ENCODE peak calls at places on chromosome X, in seven cellular contexts. X is psoas muscle, M is neural progenitor cell, E is IMR-90, D is breast epithelium, U is fibroblast of villous mesenchyme, R is mesenchymal stem cell. W is an unnamed sample.

GRCh38 chrX:42073468-42073867 is 150.1 kb upstream of the CASK start:
- DNase-seq in X (no peak), M (no peak), E (no peak), D (no peak), U (no peak), R (no peak), W (no peak)

GRCh38 chrX:144681501-144681900 is 565.8 kb upstream of the SPANXN1 start:
- DNase-seq in X (no peak), M (no peak), E (no peak), D (no peak), U (peak), R (peak), W (peak)

GRCh38 chrX:46456125-46456922 is 88.9 kb downstream of the ZNF674 start:
- DNase-seq in X (no peak), M (no peak), E (no peak), D (no peak), U (no peak), R (peak), W (peak)

GRCh38 chrX:109839694-109840358 is 106.8 kb upstream of the ACSL4 start:
- DNase-seq in X (peak), M (peak), E (no peak), D (no peak), U (peak), R (peak), W (peak)

GRCh38 chrX:2370436-2370835 is 130.3 kb downstream of the DHRSX start:
- DNase-seq in X (no peak), M (no peak), E (no peak), D (no peak), U (no peak), R (no peak), W (no peak)

GRCh38 chrX:134990475-134991473 is at the start of gene SMIM10:
- DNase-seq in X (peak), M (peak), E (peak), D (peak), U (peak), R (peak), W (peak)

GRCh38 chrX:42738552-42738951 is 39.4 kb downstream of the PPP1R2C start:
- DNase-seq in X (no peak), M (no peak), E (no peak), D (no peak), U (no peak), R (no peak), W (no peak)

GRCh38 chrX:3690140-3690539 is 23.3 kb downstream of the PRKX start:
- DNase-seq in X (no peak), M (no peak), E (peak), D (no peak), U (peak), R (no peak), W (peak)

GRCh38 chrX:68894142-68894512 is 65.3 kb downstream of the EFNB1 start:
- DNase-seq in X (peak), M (no peak), E (no peak), D (no peak), U (no peak), R (no peak), W (no peak)

GRCh38 chrX:10811093-10811492 is 190.7 kb upstream of the MID1 start:
- DNase-seq in X (no peak), M (no peak), E (peak), D (no peak), U (no peak), R (no peak), W (no peak)

GRCh38 chrX:108199691-108200090 is 108.1 kb downstream of the ATG4A start:
- DNase-seq in X (no peak), M (peak), E (peak), D (no peak), U (peak), R (peak), W (peak)

GRCh38 chrX:68659385-68659784 is 11.9 kb downstream of the STARD8 start:
- DNase-seq in X (no peak), M (no peak), E (no peak), D (no peak), U (no peak), R (no peak), W (peak)

GRCh38 chrX:119189586-119189985 is 46.5 kb upstream of the PGRMC1 start:
- DNase-seq in X (peak), M (no peak), E (no peak), D (no peak), U (peak), R (peak), W (peak)

GRCh38 chrX:53324803-53325202 is 43.4 kb upstream of the IQSEC2 start:
- DNase-seq in X (no peak), M (no peak), E (no peak), D (no peak), U (no peak), R (no peak), W (no peak)

GRCh38 chrX:63765692-63766091 is 19.3 kb downstream of the ARHGEF9 start:
- DNase-seq in X (no peak), M (no peak), E (no peak), D (no peak), U (no peak), R (no peak), W (no peak)

GRCh38 chrX:37302569-37302968 is 46.6 kb upstream of the PRRG1 start:
- DNase-seq in X (no peak), M (peak), E (peak), D (no peak), U (peak), R (peak), W (peak)

GRCh38 chrX:650274-650673 is 19.7 kb downstream of the SHOX start:
- DNase-seq in X (no peak), M (no peak), E (no peak), D (no peak), U (no peak), R (no peak), W (no peak)

GRCh38 chrX:18146009-18146408 is 74.7 kb downstream of the BEND2 start:
- DNase-seq in X (no peak), M (no peak), E (no peak), D (no peak), U (no peak), R (no peak), W (no peak)

GRCh38 chrX:111914398-111915092 is 38.6 kb downstream of the TRPC5OS start:
- DNase-seq in X (no peak), M (no peak), E (peak), D (no peak), U (peak), R (peak), W (no peak)

GRCh38 chrX:14676431-14676830 is 147.1 kb downstream of the GLRA2 start:
- DNase-seq in X (no peak), M (no peak), E (peak), D (no peak), U (peak), R (peak), W (no peak)

GRCh38 chrX:73977542-73978169 is 326.3 kb upstream of the ZCCHC13 start:
- DNase-seq in X (no peak), M (peak), E (no peak), D (no peak), U (no peak), R (peak), W (peak)

GRCh38 chrX:7272301-7272700 is 124.3 kb upstream of the PUDP start:
- DNase-seq in X (no peak), M (no peak), E (no peak), D (no peak), U (peak), R (peak), W (no peak)

GRCh38 chrX:7390446-7390845 is 242.5 kb upstream of the PUDP start:
- DNase-seq in X (no peak), M (no peak), E (no peak), D (no peak), U (no peak), R (no peak), W (no peak)

GRCh38 chrX:129877401-129877800 is 28.6 kb upstream of the UTP14A start:
- DNase-seq in X (no peak), M (no peak), E (no peak), D (no peak), U (no peak), R (no peak), W (peak)

GRCh38 chrX:146602246-146602645 is 207.3 kb upstream of the CXorf51B start:
- DNase-seq in X (no peak), M (no peak), E (no peak), D (no peak), U (no peak), R (no peak), W (no peak)

GRCh38 chrX:110081740-110082139 is 78.8 kb downstream of the TMEM164 start:
- DNase-seq in X (peak), M (no peak), E (peak), D (no peak), U (peak), R (peak), W (peak)

GRCh38 chrX:141405878-141406492 is 163.7 kb upstream of the SPANXC start:
- DNase-seq in X (no peak), M (no peak), E (peak), D (no peak), U (peak), R (peak), W (peak)

GRCh38 chrX:154545673-154546274 is 872 bp downstream of the G6PD start:
- DNase-seq in X (no peak), M (no peak), E (no peak), D (no peak), U (no peak), R (no peak), W (no peak)

GRCh38 chrX:154546354-154547244 is at the start of gene G6PD:
- DNase-seq in X (no peak), M (peak), E (peak), D (peak), U (peak), R (peak), W (peak)

GRCh38 chrX:154542723-154543424 is 3.8 kb downstream of the G6PD start:
- DNase-seq in X (no peak), M (no peak), E (no peak), D (no peak), U (no peak), R (no peak), W (no peak)

GRCh38 chrX:154547245-154548027 is at the start of gene IKBKG:
- DNase-seq in X (peak), M (peak), E (peak), D (peak), U (peak), R (peak), W (peak)

GRCh38 chrX:154544885-154545284 is 1.8 kb downstream of the G6PD start:
- DNase-seq in X (no peak), M (no peak), E (no peak), D (no peak), U (no peak), R (no peak), W (no peak)
- H3K4me3 ChIP-seq in X (no peak), M (no peak), E (no peak), D (no peak), U (no peak), R (no peak), W (no peak)

GRCh38 chrX:78116365-78116764 is 12.3 kb downstream of the PGK1 start:
- DNase-seq in X (no peak), M (no peak), E (no peak), D (no peak), U (no peak), R (no peak), W (no peak)

GRCh38 chrX:78105944-78106650 is 2.0 kb downstream of the PGK1 start:
- DNase-seq in X (no peak), M (no peak), E (no peak), D (no peak), U (no peak), R (no peak), W (no peak)

GRCh38 chrX:78106651-78106986 is 2.6 kb downstream of the PGK1 start:
- DNase-seq in X (no peak), M (no peak), E (no peak), D (no peak), U (no peak), R (no peak), W (no peak)

GRCh38 chrX:78109458-78109857 is 5.4 kb downstream of the PGK1 start:
- DNase-seq in X (no peak), M (no peak), E (no peak), D (no peak), U (no peak), R (no peak), W (no peak)

GRCh38 chrX:78111140-78111931 is 7.3 kb downstream of the PGK1 start:
- DNase-seq in X (no peak), M (no peak), E (no peak), D (no peak), U (no peak), R (no peak), W (no peak)
- H3K4me3 ChIP-seq in X (no peak), M (no peak), E (no peak), D (no peak), U (no peak), R (no peak), W (no peak)

GRCh38 chrX:49164589-49165360 is 2.2 kb downstream of the MAGIX start:
- DNase-seq in X (no peak), M (no peak), E (no peak), D (no peak), U (no peak), R (no peak), W (no peak)

GRCh38 chrX:49157194-49157593 is 5.4 kb upstream of the MAGIX start:
- DNase-seq in X (no peak), M (no peak), E (no peak), D (no peak), U (no peak), R (no peak), W (no peak)

GRCh38 chrX:49162620-49163019 is at the start of gene MAGIX:
- DNase-seq in X (no peak), M (no peak), E (no peak), D (no peak), U (no peak), R (no peak), W (no peak)

GRCh38 chrX:49163555-49164419 is 1.2 kb downstream of the MAGIX start:
- DNase-seq in X (peak), M (peak), E (peak), D (peak), U (peak), R (peak), W (peak)

DNA sequence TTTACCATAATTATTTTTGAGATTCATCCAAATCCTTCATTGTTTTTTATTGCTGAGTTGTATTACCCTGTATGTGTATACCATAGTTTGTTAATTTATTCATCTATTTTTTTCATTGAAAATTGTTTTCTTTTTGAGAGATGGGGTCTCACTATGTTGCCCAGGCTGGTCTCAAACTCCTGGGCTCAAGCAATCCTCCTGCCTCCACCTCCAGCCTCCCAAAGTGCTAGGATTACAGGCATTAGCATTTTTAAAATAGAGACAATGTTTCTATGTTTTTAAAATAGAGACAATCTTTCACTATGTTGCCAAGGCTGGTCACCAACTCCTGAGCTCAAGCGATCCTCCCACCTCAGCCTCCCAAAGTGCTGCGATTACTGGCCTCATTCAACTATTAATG is 1.6 kb upstream of the MAGIX start:
- DNase-seq in X (no peak), M (no peak), E (no peak), D (no peak), U (no peak), R (no peak), W (no peak)
- H3K4me3 ChIP-seq in X (no peak), M (no peak), E (no peak), D (no peak), U (no peak), R (no peak), W (no peak)

GRCh38 chrX:101369687-101370086 is 16.3 kb downstream of the BTK start:
- DNase-seq in X (no peak), M (no peak), E (no peak), D (no peak), U (no peak), R (no peak), W (no peak)

GRCh38 chrX:101368800-101369199 is 17.2 kb downstream of the BTK start:
- DNase-seq in X (no peak), M (no peak), E (no peak), D (no peak), U (no peak), R (no peak), W (no peak)

DNA sequence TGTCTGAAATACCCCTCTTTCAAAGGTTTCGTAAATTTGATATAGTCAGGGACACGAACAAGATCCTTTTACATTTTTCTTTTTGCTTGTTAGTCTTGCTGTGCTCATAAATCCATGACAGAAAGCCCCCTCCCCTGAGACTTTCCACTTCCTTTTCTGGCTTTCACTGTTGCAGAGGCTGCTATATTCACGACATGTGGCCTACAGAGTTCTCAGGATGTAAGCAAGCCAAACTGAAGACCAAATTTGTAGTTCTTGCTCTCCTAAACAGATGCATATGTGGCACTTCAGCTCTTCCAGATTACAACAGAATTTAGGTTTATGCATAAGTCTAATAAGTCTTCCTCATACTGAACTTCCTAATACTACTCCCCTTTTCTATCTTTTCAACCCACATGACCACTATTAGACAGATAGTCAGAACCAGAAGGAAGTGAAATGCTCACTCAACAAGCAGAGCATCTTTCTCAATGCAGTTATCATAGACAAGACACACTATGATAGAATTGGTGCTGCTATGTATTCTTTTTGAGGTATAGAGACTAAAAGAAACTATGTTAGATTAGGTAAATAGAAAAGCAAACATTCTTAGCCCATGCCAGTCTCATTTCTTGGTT is 15.0 kb downstream of the BTK start:
- DNase-seq in X (no peak), M (no peak), E (no peak), D (no peak), U (no peak), R (no peak), W (no peak)
- H3K4me3 ChIP-seq in X (no peak), M (no peak), E (no peak), D (no peak), U (no peak), R (no peak), W (no peak)

GRCh38 chrX:70422886-70423336 is at the start of gene GDPD2:
- DNase-seq in X (no peak), M (peak), E (no peak), D (no peak), U (no peak), R (no peak), W (no peak)
- H3K4me3 ChIP-seq in X (no peak), M (peak), E (no peak), D (no peak), U (no peak), R (no peak), W (no peak)

GRCh38 chrX:48835524-48836329 is at the start of gene PCSK1N:
- DNase-seq in X (no peak), M (peak), E (no peak), D (no peak), U (no peak), R (no peak), W (no peak)
- H3K4me3 ChIP-seq in X (no peak), M (peak), E (no peak), D (peak), U (no peak), R (peak), W (no peak)

DNA sequence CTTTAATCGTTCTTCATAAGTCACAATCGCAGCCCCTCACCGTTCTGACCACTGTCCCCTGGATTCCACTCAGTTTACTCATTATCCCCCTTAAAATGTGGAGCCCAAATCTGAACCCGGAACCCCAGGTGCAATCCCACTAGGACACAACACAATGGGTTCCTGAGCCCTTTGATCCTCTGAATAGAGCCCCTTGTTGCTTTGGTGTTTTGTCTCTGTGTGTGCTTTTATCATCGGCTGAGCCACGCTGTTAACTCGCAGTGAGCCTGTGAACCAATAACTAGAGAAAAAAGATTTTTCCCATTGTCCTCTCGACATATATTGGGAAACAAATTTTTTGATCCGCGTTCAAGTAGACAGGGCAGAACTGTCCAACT is 654 bp upstream of the PDHA1 start:
- DNase-seq in X (no peak), M (peak), E (no peak), D (no peak), U (no peak), R (no peak), W (no peak)
- H3K4me3 ChIP-seq in X (peak), M (peak), E (peak), D (peak), U (peak), R (no peak), W (peak)

GRCh38 chrX:136588060-136588459 is 56.0 kb downstream of the VGLL1 start:
- DNase-seq in X (no peak), M (no peak), E (no peak), D (no peak), U (peak), R (no peak), W (no peak)
- H3K4me3 ChIP-seq in X (no peak), M (no peak), E (no peak), D (no peak), U (no peak), R (no peak), W (no peak)

W was measured in choroid plexus epithelial cell.